ENCODE peak calls at places on chromosomes 1 and 21, in five cellular contexts. Y is K562, I is GM12878, F is HepG2, N is SK-N-SH. W is an unnamed sample.

GRCh38 chr21:41425954-41426655 is at the start of gene MX1:
- DNase-seq in Y (no peak), I (peak), F (peak), N (peak), W (peak)

GRCh38 chr1:77605246-77606026 is 77.0 kb downstream of the ZZZ3 start:
- DNase-seq in Y (no peak), I (no peak), F (no peak), N (no peak), W (no peak)

GRCh38 chr1:110529011-110529410 is 10.0 kb upstream of the KCNA10 start:
- DNase-seq in Y (no peak), I (no peak), F (no peak), N (no peak), W (no peak)

GRCh38 chr1:168628807-168629206 is 52.4 kb downstream of the XCL1 start:
- DNase-seq in Y (no peak), I (no peak), F (no peak), N (no peak), W (no peak)

GRCh38 chr1:34825455-34826081 is 32.8 kb downstream of the GJA4 start:
- DNase-seq in Y (peak), I (no peak), F (peak), N (peak), W (peak)

GRCh38 chr1:20871419-20871818 is 84.3 kb upstream of the HP1BP3 start:
- DNase-seq in Y (no peak), I (no peak), F (no peak), N (no peak), W (no peak)

GRCh38 chr1:160340146-160340545 is 2.9 kb downstream of the COPA start:
- DNase-seq in Y (no peak), I (no peak), F (no peak), N (no peak), W (no peak)

GRCh38 chr1:109767596-109768334 is 4.0 kb upstream of the EPS8L3 start:
- DNase-seq in Y (no peak), I (no peak), F (no peak), N (no peak), W (no peak)

GRCh38 chr1:88763649-88764406 is 79.8 kb downstream of the PKN2 start:
- DNase-seq in Y (no peak), I (no peak), F (no peak), N (no peak), W (no peak)

GRCh38 chr1:215357901-215358300 is 209.2 kb upstream of the KCTD3 start:
- DNase-seq in Y (no peak), I (no peak), F (no peak), N (no peak), W (no peak)

GRCh38 chr21:42209801-42210479 is 9.0 kb upstream of the ABCG1 start:
- DNase-seq in Y (no peak), I (no peak), F (no peak), N (no peak), W (no peak)

GRCh38 chr1:209434631-209435217 is 148.8 kb upstream of the CAMK1G start:
- DNase-seq in Y (no peak), I (no peak), F (no peak), N (no peak), W (no peak)

GRCh38 chr1:178931843-178932551 is 61.1 kb upstream of the ANGPTL1 start:
- DNase-seq in Y (no peak), I (no peak), F (no peak), N (no peak), W (no peak)

GRCh38 chr1:175793617-175794016 is 50.2 kb upstream of the TNR start:
- DNase-seq in Y (no peak), I (no peak), F (no peak), N (no peak), W (no peak)

DNA sequence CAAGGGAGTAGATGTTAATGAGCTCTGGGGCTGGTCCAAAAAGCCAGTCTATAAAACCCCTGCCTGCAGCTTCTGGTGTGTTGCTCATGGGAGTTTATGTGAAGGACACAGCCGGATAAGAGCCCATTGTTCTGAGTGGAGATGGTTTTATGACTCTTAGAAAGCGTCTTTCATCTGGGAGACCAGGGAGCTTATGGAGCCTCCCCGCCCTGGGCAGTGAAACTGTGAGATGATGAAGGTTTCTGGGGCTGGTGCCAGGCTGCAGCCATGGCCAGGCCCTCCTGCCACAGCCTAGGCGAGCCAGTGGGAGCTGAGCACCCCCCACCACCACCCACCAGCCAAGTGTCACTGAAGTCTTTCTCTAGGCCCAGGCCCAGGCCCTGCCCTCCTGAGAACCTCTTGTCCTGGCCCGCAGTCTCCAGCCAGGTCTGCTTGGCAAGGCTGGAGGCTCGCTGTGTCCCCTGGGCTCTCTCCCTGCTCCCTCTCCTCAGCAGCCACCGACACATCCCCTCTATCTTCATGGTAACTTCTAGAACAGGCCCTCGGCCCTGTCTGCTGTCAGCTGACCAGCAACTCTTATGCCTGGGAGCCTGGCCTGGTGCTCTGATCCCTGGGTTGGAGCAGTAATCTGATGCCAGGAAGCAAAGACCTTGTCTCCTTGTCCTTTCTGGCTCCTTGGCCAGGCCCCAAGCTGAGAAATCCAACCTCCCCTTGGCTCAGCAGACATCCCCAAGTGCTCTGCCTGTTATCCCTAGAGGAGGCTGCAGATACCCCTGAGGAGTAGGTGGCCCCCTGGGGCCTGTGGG is 7.6 kb upstream of the ARHGEF10L start:
- DNase-seq in Y (no peak), I (no peak), F (no peak), N (no peak), W (no peak)
- TF ChIP-seq TAF1 in Y (no peak), I (no peak), F (no peak), N (no peak), W (no peak)

GRCh38 chr21:44456207-44456914 is 1.1 kb downstream of the LRRC3 start:
- DNase-seq in Y (no peak), I (no peak), F (no peak), N (no peak), W (no peak)

GRCh38 chr21:44454058-44454457 is 1.3 kb upstream of the LRRC3 start:
- DNase-seq in Y (no peak), I (no peak), F (no peak), N (no peak), W (no peak)

GRCh38 chr21:44454747-44455523 is at the start of gene LRRC3:
- DNase-seq in Y (peak), I (peak), F (peak), N (peak), W (peak)

GRCh38 chr21:44456915-44457736 is 1.8 kb downstream of the LRRC3 start:
- DNase-seq in Y (no peak), I (no peak), F (no peak), N (no peak), W (no peak)

GRCh38 chr21:44455524-44456206 is 355 bp downstream of the LRRC3 start:
- DNase-seq in Y (peak), I (no peak), F (no peak), N (peak), W (peak)
- H3K9ac ChIP-seq in Y (no peak), I (no peak), F (peak), N (peak), W (no peak)

GRCh38 chr1:6512245-6512907 is 20.9 kb upstream of the PLEKHG5 start:
- DNase-seq in Y (no peak), I (no peak), F (peak), N (no peak), W (no peak)
- TF ChIP-seq TAF1 in Y (no peak), I (no peak), F (no peak), N (no peak), W (no peak)

GRCh38 chr1:23843644-23844043 is 18.4 kb upstream of the HMGCL start:
- DNase-seq in Y (no peak), I (no peak), F (no peak), N (no peak), W (no peak)

GRCh38 chr1:23836037-23836436 is 10.8 kb upstream of the HMGCL start:
- DNase-seq in Y (no peak), I (no peak), F (no peak), N (no peak), W (no peak)

GRCh38 chr1:23837905-23838304 is 12.7 kb upstream of the HMGCL start:
- DNase-seq in Y (peak), I (no peak), F (no peak), N (no peak), W (peak)

GRCh38 chr1:23838401-23838866 is 13.2 kb upstream of the HMGCL start:
- DNase-seq in Y (peak), I (peak), F (peak), N (peak), W (no peak)
- H3K9ac ChIP-seq in Y (peak), I (no peak), F (peak), N (no peak), W (no peak)

GRCh38 chr1:36864182-36865079 is 169.9 kb downstream of the GRIK3 start:
- DNase-seq in Y (peak), I (no peak), F (no peak), N (peak), W (peak)

GRCh38 chr1:36866168-36866814 is 168.0 kb downstream of the GRIK3 start:
- DNase-seq in Y (no peak), I (no peak), F (no peak), N (no peak), W (no peak)

GRCh38 chr1:36869054-36869453 is 165.3 kb downstream of the GRIK3 start:
- DNase-seq in Y (no peak), I (no peak), F (no peak), N (no peak), W (no peak)

GRCh38 chr1:36865080-36865900 is 169.0 kb downstream of the GRIK3 start:
- DNase-seq in Y (peak), I (no peak), F (no peak), N (peak), W (no peak)

DNA sequence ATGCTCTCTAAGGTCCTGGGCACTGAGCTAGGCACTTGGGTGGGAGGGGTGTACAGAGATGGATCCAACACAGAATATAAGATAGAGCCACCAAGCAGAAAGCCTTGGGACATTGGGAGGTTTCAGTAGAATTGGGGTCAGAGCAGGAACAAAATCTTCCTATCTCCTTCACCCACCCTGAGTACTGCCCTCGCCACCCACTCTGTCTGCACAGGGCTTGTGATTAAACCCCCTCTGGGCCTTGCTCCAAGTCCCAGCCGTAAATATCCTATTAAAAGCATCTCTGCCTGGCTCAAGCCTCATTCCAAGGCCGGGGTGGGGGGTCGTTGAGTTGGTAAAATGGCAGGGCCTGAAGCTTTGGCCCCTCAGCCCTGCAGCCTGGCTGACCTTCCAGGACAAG is 166.7 kb downstream of the GRIK3 start:
- DNase-seq in Y (no peak), I (no peak), F (no peak), N (no peak), W (no peak)
- TF ChIP-seq TAF1 in Y (no peak), I (no peak), F (no peak), N (no peak), W (no peak)